ENCODE peak calls at places on chromosome 12, in seven cellular contexts. Z is right atrium auricular region; Y is CD8-positive, alpha-beta memory T cell; V is vagina; H is MM.1S; W is tibial artery; D is lower lobe of right lung. Q is an unnamed sample. For H3K4me1, the result is how much of the 10 kb centered on the place peaks cover.

GRCh38 chr12:119090276-119090675 is 88.5 kb upstream of the HSPB8 start:
- DNase-seq in Z (no peak), Y (no peak), V (no peak), H (no peak), W (no peak), D (no peak), Q (no peak)

GRCh38 chr12:115916910-115917668 is 360.4 kb downstream of the MED13L start:
- DNase-seq in Z (no peak), Y (peak), V (no peak), H (peak), W (peak), D (peak), Q (peak)

GRCh38 chr12:30926243-30927209 is at the start of gene TSPAN11:
- DNase-seq in Z (no peak), Y (no peak), V (no peak), H (no peak), W (peak), D (no peak), Q (no peak)

GRCh38 chr12:86233126-86233525 is 23.1 kb downstream of the MGAT4C start:
- DNase-seq in Z (no peak), Y (no peak), V (no peak), H (no peak), W (no peak), D (no peak), Q (no peak)

GRCh38 chr12:69998922-69999321 is 173.9 kb downstream of the MYRFL start:
- DNase-seq in Z (no peak), Y (no peak), V (no peak), H (no peak), W (no peak), D (no peak), Q (no peak)

GRCh38 chr12:52600071-52600470 is 1.2 kb downstream of the KRT72 start:
- DNase-seq in Z (no peak), Y (no peak), V (peak), H (no peak), W (no peak), D (no peak), Q (no peak)

GRCh38 chr12:21546721-21547120 is 20.6 kb downstream of the SPX start:
- DNase-seq in Z (no peak), Y (no peak), V (no peak), H (no peak), W (no peak), D (no peak), Q (no peak)

GRCh38 chr12:25957898-25958253 is 606 bp upstream of the RASSF8 start:
- DNase-seq in Z (peak), Y (no peak), V (no peak), H (peak), W (peak), D (no peak), Q (no peak)

GRCh38 chr12:21551811-21552469 is 25.8 kb downstream of the SPX start:
- DNase-seq in Z (no peak), Y (no peak), V (no peak), H (no peak), W (no peak), D (no peak), Q (no peak)

GRCh38 chr12:45050331-45050750 is 558 bp downstream of the DBX2 start:
- DNase-seq in Z (no peak), Y (no peak), V (no peak), H (no peak), W (no peak), D (peak), Q (no peak)

GRCh38 chr12:67826946-67827719 is 162.1 kb upstream of the IFNG-AS1 start:
- DNase-seq in Z (no peak), Y (no peak), V (no peak), H (no peak), W (no peak), D (no peak), Q (no peak)

GRCh38 chr12:131273291-131273845 is 319.7 kb downstream of the ADGRD1 start:
- DNase-seq in Z (no peak), Y (no peak), V (no peak), H (no peak), W (no peak), D (no peak), Q (no peak)

GRCh38 chr12:3595721-3596120 is 104.7 kb downstream of the PRMT8 start:
- DNase-seq in Z (no peak), Y (no peak), V (no peak), H (no peak), W (no peak), D (no peak), Q (no peak)

GRCh38 chr12:123251403-123252076 is 18.3 kb downstream of the MTRFR start:
- DNase-seq in Z (no peak), Y (no peak), V (no peak), H (no peak), W (no peak), D (no peak), Q (no peak)

GRCh38 chr12:94587266-94588241 is 62.8 kb downstream of the TMCC3 start:
- DNase-seq in Z (peak), Y (no peak), V (no peak), H (no peak), W (no peak), D (no peak), Q (no peak)

GRCh38 chr12:8629486-8630033 is 16.9 kb upstream of the AICDA start:
- DNase-seq in Z (peak), Y (no peak), V (no peak), H (peak), W (no peak), D (no peak), Q (no peak)

GRCh38 chr12:58504539-58504938 is 415.8 kb downstream of the LRIG3 start:
- DNase-seq in Z (no peak), Y (no peak), V (no peak), H (no peak), W (no peak), D (no peak), Q (no peak)

GRCh38 chr12:459430-460258 is at the start of gene B4GALNT3:
- DNase-seq in Z (peak), Y (peak), V (no peak), H (peak), W (peak), D (peak), Q (peak)

GRCh38 chr12:109387425-109388166 is 39.9 kb downstream of the MYO1H start:
- DNase-seq in Z (no peak), Y (no peak), V (no peak), H (peak), W (no peak), D (no peak), Q (peak)

GRCh38 chr12:10409387-10409786 is at the start of gene KLRC4:
- DNase-seq in Z (no peak), Y (no peak), V (no peak), H (no peak), W (no peak), D (no peak), Q (no peak)

GRCh38 chr12:108827941-108828340 is 29.4 kb downstream of the SSH1 start:
- DNase-seq in Z (no peak), Y (no peak), V (no peak), H (no peak), W (no peak), D (no peak), Q (no peak)

GRCh38 chr12:92074889-92075288 is 70.8 kb downstream of the BTG1 start:
- DNase-seq in Z (no peak), Y (no peak), V (no peak), H (no peak), W (no peak), D (no peak), Q (no peak)

GRCh38 chr12:41452838-41453237 is 264.7 kb downstream of the PDZRN4 start:
- DNase-seq in Z (no peak), Y (no peak), V (no peak), H (no peak), W (no peak), D (no peak), Q (no peak)

GRCh38 chr12:6532927-6533652 is 1.2 kb upstream of the GAPDH start:
- DNase-seq in Z (peak), Y (peak), V (no peak), H (peak), W (peak), D (no peak), Q (peak)

GRCh38 chr12:29350080-29350479 is 30.9 kb downstream of the ERGIC2 start:
- DNase-seq in Z (no peak), Y (no peak), V (no peak), H (no peak), W (no peak), D (no peak), Q (no peak)

GRCh38 chr12:64685605-64686004 is 73.6 kb downstream of the GNS start:
- DNase-seq in Z (no peak), Y (no peak), V (no peak), H (no peak), W (no peak), D (no peak), Q (no peak)

GRCh38 chr12:81005635-81006034 is 67.9 kb upstream of the LIN7A start:
- DNase-seq in Z (no peak), Y (no peak), V (no peak), H (no peak), W (no peak), D (no peak), Q (no peak)

GRCh38 chr12:131604146-131604844 is 106.6 kb upstream of the SFSWAP start:
- DNase-seq in Z (no peak), Y (peak), V (no peak), H (no peak), W (no peak), D (no peak), Q (no peak)

GRCh38 chr12:109927622-109928021 is 27.5 kb downstream of the TCHP start:
- DNase-seq in Z (no peak), Y (peak), V (no peak), H (no peak), W (no peak), D (no peak), Q (no peak)

GRCh38 chr12:132904718-132905328 is 17.4 kb upstream of the CHFR start:
- DNase-seq in Z (peak), Y (peak), V (no peak), H (no peak), W (peak), D (peak), Q (no peak)

GRCh38 chr12:82841379-82841778 is 154.7 kb downstream of the TMTC2 start:
- DNase-seq in Z (no peak), Y (no peak), V (no peak), H (no peak), W (no peak), D (no peak), Q (no peak)
- H3K4me1 ChIP-seq in Z (under half), Y (under half), V (under half), H (under half), W (under half), D (under half), Q (under half)

GRCh38 chr12:12219664-12220063 is 47.2 kb downstream of the LRP6 start:
- DNase-seq in Z (no peak), Y (no peak), V (no peak), H (no peak), W (no peak), D (no peak), Q (no peak)
- H3K4me1 ChIP-seq in Z (under half), Y (under half), V (under half), H (under half), W (under half), D (under half), Q (under half)

DNA sequence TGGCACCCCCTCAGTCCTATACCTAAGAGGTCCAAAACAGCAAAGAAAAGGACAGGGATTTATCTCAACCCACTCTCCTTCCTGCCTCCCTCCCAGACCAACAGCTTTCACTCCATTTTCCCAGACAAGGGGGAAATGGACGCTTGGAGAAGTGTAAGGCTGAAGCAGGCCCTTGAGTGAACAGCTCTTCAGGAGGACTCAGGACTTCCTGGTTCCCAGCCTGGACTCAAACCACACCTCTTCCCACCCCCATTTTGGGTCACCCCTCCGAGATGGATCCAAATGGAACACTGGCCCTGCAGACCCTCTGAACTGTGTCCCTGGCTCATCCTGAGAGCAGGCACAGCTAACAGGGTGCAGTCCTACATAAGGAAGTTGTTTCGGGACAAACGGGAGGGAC is 2.7 kb downstream of the KMT2D start:
- DNase-seq in Z (no peak), Y (no peak), V (no peak), H (no peak), W (no peak), D (no peak), Q (no peak)
- H3K4me1 ChIP-seq in Z (under half), Y (half or more), V (half or more), H (under half), W (half or more), D (under half), Q (under half)

GRCh38 chr12:75951399-75952228 is 80.0 kb downstream of the PHLDA1 start:
- DNase-seq in Z (no peak), Y (no peak), V (no peak), H (no peak), W (no peak), D (no peak), Q (no peak)
- H3K4me1 ChIP-seq in Z (under half), Y (under half), V (under half), H (under half), W (under half), D (under half), Q (half or more)

GRCh38 chr12:46454981-46455380 is 82.4 kb upstream of the SLC38A2 start:
- DNase-seq in Z (no peak), Y (no peak), V (no peak), H (no peak), W (no peak), D (no peak), Q (no peak)

GRCh38 chr12:46453428-46453827 is 80.9 kb upstream of the SLC38A2 start:
- DNase-seq in Z (no peak), Y (no peak), V (no peak), H (no peak), W (no peak), D (no peak), Q (no peak)

GRCh38 chr12:46456356-46457334 is 84.1 kb upstream of the SLC38A2 start:
- DNase-seq in Z (no peak), Y (no peak), V (no peak), H (no peak), W (no peak), D (no peak), Q (no peak)

GRCh38 chr12:46457958-46458357 is 85.4 kb upstream of the SLC38A2 start:
- DNase-seq in Z (no peak), Y (no peak), V (no peak), H (no peak), W (no peak), D (no peak), Q (no peak)

DNA sequence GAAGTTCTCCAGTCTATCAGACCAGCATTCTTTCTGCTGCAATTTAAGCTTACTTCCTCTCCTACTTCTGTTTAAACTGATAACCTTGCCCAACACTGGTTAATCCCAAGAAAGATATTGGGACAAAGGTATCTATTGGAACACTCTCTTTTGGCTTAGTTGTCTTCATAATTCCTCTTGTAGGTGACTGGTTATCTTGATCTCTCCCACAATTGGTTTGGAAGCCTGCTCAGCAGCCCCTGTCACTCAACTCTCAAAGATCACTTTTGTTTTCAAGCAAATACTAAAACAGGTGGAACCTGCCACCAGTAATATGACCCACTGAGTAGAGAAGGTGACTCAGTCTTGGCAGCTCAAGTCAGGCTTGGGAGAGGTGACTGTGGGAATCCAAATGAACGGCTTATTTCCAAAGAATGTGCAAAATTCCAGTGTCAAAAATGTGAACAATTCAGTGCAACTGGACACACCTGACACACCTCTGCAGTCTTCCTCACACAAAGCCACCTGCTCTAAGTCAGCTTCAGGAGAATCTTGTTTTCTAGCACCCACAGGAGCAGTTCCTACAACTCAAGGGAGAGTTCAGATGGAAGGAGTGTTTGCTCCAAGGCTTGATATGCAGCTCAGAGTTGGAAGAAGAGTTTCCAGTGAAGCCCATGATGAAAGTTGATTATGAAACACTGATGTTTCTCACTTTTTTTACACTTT is 83.2 kb upstream of the SLC38A2 start:
- DNase-seq in Z (no peak), Y (no peak), V (no peak), H (no peak), W (no peak), D (no peak), Q (peak)
- H3K4me1 ChIP-seq in Z (under half), Y (half or more), V (half or more), H (under half), W (under half), D (under half), Q (half or more)

DNA sequence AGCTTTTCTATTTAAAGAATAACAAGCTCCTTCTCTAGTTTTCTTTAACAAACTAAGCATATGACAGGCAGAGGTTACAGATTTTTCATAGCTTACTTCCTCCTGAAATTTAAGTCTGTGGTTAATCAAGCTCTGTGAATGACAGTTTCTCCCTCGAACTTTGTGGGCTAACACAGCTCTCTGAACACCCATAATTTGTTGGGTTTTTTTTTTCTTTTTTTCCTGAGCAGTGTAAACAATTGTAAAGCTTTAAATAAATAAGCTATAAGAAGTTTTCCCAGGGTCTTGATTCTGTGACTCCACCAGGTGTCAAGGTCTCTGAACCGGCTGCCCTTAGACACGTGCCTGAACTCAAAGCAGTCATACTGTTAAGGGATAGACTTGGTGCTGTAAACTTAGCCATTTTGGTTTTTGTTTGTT is 128.1 kb upstream of the AMIGO2 start:
- DNase-seq in Z (no peak), Y (no peak), V (no peak), H (peak), W (no peak), D (no peak), Q (no peak)
- H3K4me1 ChIP-seq in Z (under half), Y (half or more), V (under half), H (under half), W (under half), D (under half), Q (under half)

GRCh38 chr12:104758771-104759170 is 199.3 kb downstream of the SLC41A2 start:
- DNase-seq in Z (no peak), Y (no peak), V (no peak), H (no peak), W (no peak), D (no peak), Q (no peak)
- H3K4me1 ChIP-seq in Z (under half), Y (under half), V (under half), H (under half), W (under half), D (under half), Q (under half)

Q was measured in Caco-2.